ENCODE peak calls at places on chromosome 15, in nine cellular contexts. C is BJ, P is fibroblast of lung, M is dorsolateral prefrontal cortex, N is endothelial cell, T is mucosa of descending colon, O is GM23338, X is choroid plexus epithelial cell, L is tibial artery. R is an unnamed sample.

GRCh38 chr15:28974142-28974541 is 88.4 kb downstream of the APBA2 start:
- DNase-seq in C (no peak), P (no peak), M (no peak), N (no peak), T (no peak), O (no peak), X (no peak), L (no peak), R (peak)

GRCh38 chr15:81897011-81897677 is 148.7 kb downstream of the MEX3B start:
- DNase-seq in C (peak), P (peak), M (no peak), N (no peak), T (no peak), O (no peak), X (peak), L (no peak), R (no peak)

GRCh38 chr15:37090543-37091175 is 9.7 kb downstream of the MEIS2 start:
- DNase-seq in C (no peak), P (no peak), M (no peak), N (no peak), T (no peak), O (no peak), X (no peak), L (no peak), R (no peak)

GRCh38 chr15:70337292-70338186 is 239.8 kb upstream of the TLE3 start:
- DNase-seq in C (no peak), P (peak), M (no peak), N (no peak), T (no peak), O (no peak), X (no peak), L (no peak), R (no peak)

GRCh38 chr15:84981711-84982300 is at the start of gene PDE8A:
- DNase-seq in C (no peak), P (no peak), M (no peak), N (peak), T (peak), O (peak), X (peak), L (peak), R (peak)

GRCh38 chr15:50065264-50065663 is 53.8 kb downstream of the ATP8B4 start:
- DNase-seq in C (no peak), P (no peak), M (no peak), N (no peak), T (no peak), O (no peak), X (no peak), L (no peak), R (no peak)

GRCh38 chr15:52805351-52806283 is 15.5 kb upstream of the ONECUT1 start:
- DNase-seq in C (no peak), P (no peak), M (no peak), N (peak), T (no peak), O (peak), X (no peak), L (no peak), R (no peak)

GRCh38 chr15:44147636-44148035 is 47.4 kb downstream of the FRMD5 start:
- DNase-seq in C (no peak), P (no peak), M (no peak), N (no peak), T (no peak), O (no peak), X (no peak), L (no peak), R (no peak)

GRCh38 chr15:58770857-58771620 is at the start of gene MINDY2:
- DNase-seq in C (peak), P (peak), M (peak), N (peak), T (peak), O (peak), X (peak), L (peak), R (peak)

GRCh38 chr15:98787936-98788757 is 139.8 kb downstream of the IGF1R start:
- DNase-seq in C (no peak), P (no peak), M (no peak), N (no peak), T (peak), O (no peak), X (no peak), L (no peak), R (no peak)

GRCh38 chr15:88537591-88538317 is 8.7 kb downstream of the DET1 start:
- DNase-seq in C (no peak), P (no peak), M (no peak), N (no peak), T (no peak), O (no peak), X (no peak), L (no peak), R (no peak)

GRCh38 chr15:40092416-40093223 is 16.1 kb downstream of the BMF start:
- DNase-seq in C (peak), P (peak), M (no peak), N (no peak), T (peak), O (no peak), X (peak), L (peak), R (no peak)

GRCh38 chr15:29518442-29518841 is 248.8 kb upstream of the NSMCE3 start:
- DNase-seq in C (no peak), P (no peak), M (no peak), N (no peak), T (no peak), O (no peak), X (no peak), L (no peak), R (no peak)

GRCh38 chr15:62119224-62119925 is 45.7 kb downstream of the C2CD4B start:
- DNase-seq in C (peak), P (peak), M (no peak), N (no peak), T (no peak), O (no peak), X (peak), L (no peak), R (peak)

GRCh38 chr15:27989838-27990237 is 109.3 kb downstream of the OCA2 start:
- DNase-seq in C (no peak), P (no peak), M (no peak), N (no peak), T (no peak), O (no peak), X (no peak), L (no peak), R (no peak)

GRCh38 chr15:68589783-68590710 is 11.3 kb downstream of the CORO2B start:
- DNase-seq in C (no peak), P (no peak), M (peak), N (no peak), T (no peak), O (no peak), X (no peak), L (peak), R (no peak)

GRCh38 chr15:67405208-67406191 is 115.4 kb upstream of the C15orf61 start:
- DNase-seq in C (peak), P (peak), M (no peak), N (no peak), T (no peak), O (no peak), X (peak), L (no peak), R (no peak)

GRCh38 chr15:74383695-74384565 is 16.5 kb upstream of the CYP11A1 start:
- DNase-seq in C (no peak), P (no peak), M (no peak), N (no peak), T (no peak), O (no peak), X (peak), L (no peak), R (peak)

GRCh38 chr15:97013491-97013890 is 683.0 kb downstream of the NR2F2 start:
- DNase-seq in C (no peak), P (no peak), M (no peak), N (no peak), T (no peak), O (no peak), X (no peak), L (no peak), R (no peak)

GRCh38 chr15:83446904-83447708 is at the start of gene SH3GL3:
- DNase-seq in C (no peak), P (peak), M (peak), N (peak), T (peak), O (peak), X (peak), L (peak), R (peak)
- TF ChIP-seq CTCF in C (peak), P (peak), M (peak), N (no peak), T (no peak), O (peak), X (peak), L (no peak), R (peak)

GRCh38 chr15:65385868-65386253 is 8.1 kb upstream of the IGDCC3 start:
- DNase-seq in C (no peak), P (no peak), M (no peak), N (no peak), T (no peak), O (no peak), X (peak), L (peak), R (no peak)
- TF ChIP-seq CTCF in C (no peak), P (no peak), M (no peak), N (no peak), T (no peak), O (no peak), X (no peak), L (no peak), R (no peak)

GRCh38 chr15:38412466-38412865 is 41.5 kb upstream of the FAM98B start:
- DNase-seq in C (no peak), P (no peak), M (no peak), N (no peak), T (no peak), O (no peak), X (no peak), L (no peak), R (no peak)

GRCh38 chr15:38411902-38412301 is 42.0 kb upstream of the FAM98B start:
- DNase-seq in C (no peak), P (peak), M (no peak), N (no peak), T (no peak), O (no peak), X (no peak), L (no peak), R (no peak)

DNA sequence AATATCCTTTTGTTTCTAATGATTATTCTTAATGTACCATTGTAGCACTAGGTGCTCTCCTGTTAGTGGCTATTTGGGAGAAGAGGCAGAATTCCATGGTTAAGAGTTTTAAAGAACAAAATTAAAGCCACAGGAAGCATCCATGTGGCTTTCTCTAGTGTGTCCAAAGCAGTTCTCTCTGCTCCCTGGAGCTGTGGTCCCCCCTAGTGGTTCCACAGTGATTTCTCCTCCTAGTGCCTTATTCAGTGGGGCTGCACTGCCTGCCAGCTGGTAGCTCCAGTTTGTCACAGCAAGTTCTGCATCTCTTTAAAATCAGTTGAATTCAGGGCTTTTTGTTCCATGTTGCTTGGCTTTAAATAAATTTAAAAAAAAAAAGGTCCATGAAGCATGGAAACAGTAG is 39.6 kb upstream of the FAM98B start:
- DNase-seq in C (no peak), P (peak), M (peak), N (peak), T (peak), O (peak), X (peak), L (peak), R (peak)
- TF ChIP-seq CTCF in C (peak), P (peak), M (peak), N (no peak), T (no peak), O (peak), X (peak), L (peak), R (peak)

GRCh38 chr15:57343526-57343925 is 32.8 kb upstream of the CGNL1 start:
- DNase-seq in C (no peak), P (no peak), M (no peak), N (no peak), T (no peak), O (no peak), X (no peak), L (no peak), R (no peak)

GRCh38 chr15:57344282-57344681 is 32.0 kb upstream of the CGNL1 start:
- DNase-seq in C (no peak), P (no peak), M (no peak), N (no peak), T (no peak), O (no peak), X (no peak), L (no peak), R (no peak)

GRCh38 chr15:57339321-57339720 is 37.0 kb upstream of the CGNL1 start:
- DNase-seq in C (no peak), P (no peak), M (no peak), N (no peak), T (no peak), O (no peak), X (no peak), L (no peak), R (no peak)

GRCh38 chr15:57343018-57343417 is 33.3 kb upstream of the CGNL1 start:
- DNase-seq in C (no peak), P (no peak), M (no peak), N (no peak), T (no peak), O (no peak), X (no peak), L (no peak), R (no peak)

DNA sequence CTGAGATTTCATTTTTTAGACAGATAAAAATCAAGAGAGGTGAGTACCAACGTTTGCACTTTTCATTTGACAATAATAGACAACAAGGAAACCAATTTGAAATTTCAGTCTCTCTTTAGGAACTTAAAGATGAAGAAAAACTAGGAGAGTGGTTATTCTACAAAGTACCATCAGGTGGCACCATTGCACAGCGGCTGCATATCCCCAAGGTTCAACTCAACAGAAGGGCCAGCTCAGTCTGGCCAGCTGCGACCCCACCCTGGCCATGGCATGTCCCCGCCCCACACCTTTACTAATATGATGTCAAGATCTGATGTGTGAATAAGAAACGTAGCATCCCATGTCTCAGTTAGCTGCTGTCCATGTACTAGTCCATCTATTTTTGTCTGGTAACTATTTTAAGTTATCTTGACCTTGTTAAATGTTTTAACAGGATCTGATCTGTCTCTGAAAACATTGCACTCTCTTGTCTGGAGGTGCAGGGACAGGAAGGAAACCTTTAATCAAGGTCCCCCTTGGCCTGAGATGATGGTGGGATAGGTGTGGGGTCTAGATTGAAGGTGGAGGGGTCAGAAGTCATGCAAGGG is 35.5 kb upstream of the CGNL1 start:
- DNase-seq in C (no peak), P (peak), M (no peak), N (peak), T (peak), O (peak), X (peak), L (no peak), R (peak)
- TF ChIP-seq CTCF in C (peak), P (peak), M (peak), N (peak), T (peak), O (peak), X (peak), L (peak), R (peak)

GRCh38 chr15:63198315-63198714 is 8.9 kb downstream of the RAB8B start:
- DNase-seq in C (no peak), P (peak), M (no peak), N (no peak), T (no peak), O (no peak), X (peak), L (no peak), R (no peak)

GRCh38 chr15:63200464-63201242 is 11.2 kb downstream of the RAB8B start:
- DNase-seq in C (no peak), P (no peak), M (no peak), N (no peak), T (no peak), O (no peak), X (no peak), L (no peak), R (peak)

GRCh38 chr15:63198752-63199250 is 9.4 kb downstream of the RAB8B start:
- DNase-seq in C (no peak), P (peak), M (no peak), N (no peak), T (no peak), O (no peak), X (peak), L (no peak), R (no peak)

GRCh38 chr15:63202858-63203257 is 13.5 kb downstream of the RAB8B start:
- DNase-seq in C (no peak), P (no peak), M (no peak), N (no peak), T (no peak), O (no peak), X (no peak), L (no peak), R (no peak)

DNA sequence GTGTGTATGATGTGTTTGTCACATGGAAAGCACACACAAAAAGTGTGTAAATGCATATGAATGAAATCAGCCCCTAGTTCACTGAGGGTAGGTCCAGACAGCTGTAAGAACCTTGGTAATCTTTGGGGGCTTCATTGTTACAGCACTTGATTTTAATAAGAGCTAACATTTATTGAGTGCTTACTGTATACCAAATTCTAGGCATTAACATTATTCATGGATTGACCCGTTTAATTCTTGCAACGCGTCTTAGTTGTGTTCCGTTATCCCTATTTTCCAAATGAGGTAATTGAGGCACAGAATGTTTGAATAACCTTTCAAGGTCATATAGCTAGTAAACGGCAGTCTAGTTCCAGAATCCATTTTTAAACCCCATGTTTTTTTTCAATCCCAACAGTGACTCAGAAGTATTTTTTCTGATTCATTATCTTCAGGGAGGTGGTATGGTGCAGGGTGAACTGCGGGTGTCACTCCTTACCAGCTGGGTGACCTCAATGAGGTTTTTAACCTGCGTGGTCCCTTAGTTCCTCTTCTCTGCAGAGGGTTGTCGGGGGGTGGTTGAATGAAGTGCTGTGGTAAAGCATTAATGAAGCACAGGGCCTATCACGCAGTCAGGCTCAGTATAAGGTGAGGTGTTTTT is 14.2 kb downstream of the RAB8B start:
- DNase-seq in C (no peak), P (no peak), M (no peak), N (no peak), T (no peak), O (no peak), X (peak), L (no peak), R (peak)
- TF ChIP-seq CTCF in C (no peak), P (no peak), M (no peak), N (no peak), T (no peak), O (peak), X (no peak), L (no peak), R (no peak)

DNA sequence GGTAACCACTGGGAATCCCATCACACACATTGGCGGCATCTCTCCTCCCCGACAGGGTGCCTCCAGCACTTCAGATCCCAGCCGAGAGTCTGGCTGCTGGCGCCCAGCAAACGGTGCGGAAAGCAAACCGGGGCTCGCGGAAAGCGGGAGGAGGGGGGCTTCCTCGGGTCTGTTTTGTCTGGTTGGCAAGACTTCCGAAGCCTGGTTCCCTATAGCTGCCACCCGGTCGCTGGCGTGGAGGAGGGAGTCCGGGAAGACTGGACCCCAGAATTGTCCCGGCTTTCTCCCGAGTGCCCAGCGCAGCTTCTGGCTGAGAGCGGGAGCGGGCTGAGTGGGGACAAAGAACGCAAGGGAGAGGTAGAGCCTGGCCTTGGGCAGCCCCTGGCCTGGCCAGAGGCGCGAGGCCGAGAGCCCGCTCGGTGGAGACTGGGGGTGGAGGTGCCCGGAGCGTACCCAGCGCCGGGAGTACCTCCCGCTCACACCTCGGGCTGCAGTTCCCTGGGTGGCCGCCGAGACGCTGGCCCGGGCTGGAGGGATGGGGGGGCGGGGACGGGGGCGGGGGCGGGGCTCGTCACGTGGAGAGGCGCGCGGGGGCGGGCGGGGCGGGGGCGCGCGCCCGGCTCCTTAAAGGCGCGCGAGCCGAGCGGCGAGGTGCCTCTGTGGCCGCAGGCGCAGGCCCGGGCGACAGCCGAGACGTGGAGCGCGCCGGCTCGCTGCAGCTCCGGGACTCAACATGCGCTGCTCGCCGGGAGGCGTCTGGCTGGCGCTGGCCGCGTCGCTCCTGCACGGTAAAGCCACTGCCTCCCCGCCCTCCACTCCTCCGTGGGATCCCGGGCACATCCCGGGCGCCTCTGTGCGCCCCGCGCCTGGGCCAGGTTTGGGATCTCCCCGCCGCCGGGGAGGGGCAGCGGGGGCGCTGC is at the start of gene CHRNA7:
- DNase-seq in C (no peak), P (peak), M (peak), N (peak), T (peak), O (peak), X (peak), L (no peak), R (peak)
- TF ChIP-seq CTCF in C (peak), P (no peak), M (peak), N (peak), T (peak), O (no peak), X (no peak), L (no peak), R (no peak)

GRCh38 chr15:66293419-66294156 is at the start of gene DIS3L:
- DNase-seq in C (no peak), P (peak), M (peak), N (peak), T (peak), O (peak), X (peak), L (peak), R (peak)
- TF ChIP-seq CTCF in C (no peak), P (no peak), M (no peak), N (no peak), T (no peak), O (no peak), X (no peak), L (no peak), R (no peak)

GRCh38 chr15:42800731-42801474 is 64.0 kb upstream of the CDAN1 start:
- DNase-seq in C (no peak), P (no peak), M (no peak), N (peak), T (peak), O (peak), X (no peak), L (no peak), R (peak)

GRCh38 chr15:42798802-42799201 is 61.9 kb upstream of the CDAN1 start:
- DNase-seq in C (no peak), P (no peak), M (no peak), N (no peak), T (no peak), O (no peak), X (no peak), L (no peak), R (no peak)

GRCh38 chr15:42802168-42802567 is 65.2 kb upstream of the CDAN1 start:
- DNase-seq in C (no peak), P (no peak), M (no peak), N (no peak), T (no peak), O (no peak), X (no peak), L (no peak), R (no peak)

GRCh38 chr15:42796955-42797779 is 60.2 kb upstream of the CDAN1 start:
- DNase-seq in C (no peak), P (peak), M (no peak), N (no peak), T (no peak), O (peak), X (peak), L (no peak), R (no peak)
- TF ChIP-seq CTCF in C (no peak), P (no peak), M (no peak), N (no peak), T (no peak), O (peak), X (no peak), L (no peak), R (no peak)

GRCh38 chr15:77659350-77660321 is 26.9 kb upstream of the LINGO1 start:
- DNase-seq in C (no peak), P (peak), M (no peak), N (peak), T (peak), O (peak), X (peak), L (no peak), R (peak)
- TF ChIP-seq CTCF in C (peak), P (peak), M (peak), N (peak), T (peak), O (peak), X (peak), L (no peak), R (peak)